ENCODE peak calls at places on chromosomes 4 and X, in ten cellular contexts. W is mesenchymal stem cell; Q is SK-N-SH; O is aorta; B is H9; K is CD4-positive, CD25-positive, alpha-beta regulatory T cell; A is adipocyte; P is sigmoid colon; M is thoracic aorta; E is astrocyte. Y is an unnamed sample.

GRCh38 chr4:25146076-25146475 is 14.2 kb downstream of the SEPSECS start:
- DNase-seq in W (no peak), Q (no peak), O (no peak), B (no peak), K (no peak), A (no peak), P (no peak), M (no peak), E (no peak), Y (no peak)

GRCh38 chr4:119525005-119525749 is 103.4 kb downstream of the PDE5A start:
- DNase-seq in W (peak; percentile 92), Q (no peak), O (no peak), B (no peak), K (no peak), A (peak; percentile 75), P (no peak), M (no peak), E (peak; percentile 90), Y (no peak)

GRCh38 chrX:29652484-29652883 is 562.9 kb upstream of the MAGEB2 start:
- DNase-seq in W (peak; percentile 37), Q (no peak), O (no peak), B (no peak), K (no peak), A (peak; percentile 65), P (no peak), M (no peak), E (peak; percentile 86), Y (no peak)

GRCh38 chr4:3739577-3739976 is 26.6 kb upstream of the ADRA2C start:
- DNase-seq in W (no peak), Q (no peak), O (no peak), B (no peak), K (no peak), A (no peak), P (no peak), M (no peak), E (no peak), Y (no peak)

GRCh38 chr4:15719506-15719905 is 16.6 kb downstream of the BST1 start:
- DNase-seq in W (peak; percentile 85), Q (no peak), O (peak; percentile 48), B (no peak), K (no peak), A (no peak), P (no peak), M (no peak), E (no peak), Y (peak; percentile 55)

GRCh38 chr4:13918110-13918509 is 290.6 kb upstream of the BOD1L1 start:
- DNase-seq in W (peak; percentile 97), Q (no peak), O (peak; percentile 57), B (no peak), K (no peak), A (peak; percentile 92), P (peak; percentile 70), M (peak; percentile 7), E (peak; percentile 99), Y (no peak)

GRCh38 chrX:110992611-110993010 is 103.4 kb upstream of the PAK3 start:
- DNase-seq in W (peak; percentile 8), Q (peak; percentile 24), O (no peak), B (peak; percentile 67), K (peak; percentile 9), A (peak; percentile 36), P (no peak), M (no peak), E (no peak), Y (peak; percentile 19)

GRCh38 chr4:56976283-56976877 is 1.0 kb downstream of the NOA1 start:
- DNase-seq in W (peak; percentile 35), Q (no peak), O (peak; percentile 51), B (no peak), K (no peak), A (peak; percentile 50), P (no peak), M (no peak), E (no peak), Y (no peak)

GRCh38 chrX:13373807-13374187 is 53.9 kb upstream of the ATXN3L start:
- DNase-seq in W (peak; percentile 58), Q (no peak), O (no peak), B (no peak), K (no peak), A (peak; percentile 82), P (no peak), M (no peak), E (peak; percentile 89), Y (no peak)

GRCh38 chr4:37389967-37390580 is 145.5 kb downstream of the NWD2 start:
- DNase-seq in W (peak; percentile 54), Q (peak; percentile 16), O (no peak), B (no peak), K (peak; percentile 3), A (peak; percentile 68), P (no peak), M (no peak), E (peak; percentile 12), Y (peak; percentile 64)

GRCh38 chrX:12013220-12013619 is 125.1 kb upstream of the FRMPD4 start:
- DNase-seq in W (peak; percentile 59), Q (no peak), O (no peak), B (no peak), K (no peak), A (peak; percentile 10), P (no peak), M (no peak), E (peak; percentile 72), Y (no peak)

GRCh38 chr4:20676773-20677172 is 23.5 kb upstream of the PACRGL start:
- DNase-seq in W (no peak), Q (no peak), O (no peak), B (no peak), K (no peak), A (no peak), P (no peak), M (no peak), E (no peak), Y (no peak)

DNA sequence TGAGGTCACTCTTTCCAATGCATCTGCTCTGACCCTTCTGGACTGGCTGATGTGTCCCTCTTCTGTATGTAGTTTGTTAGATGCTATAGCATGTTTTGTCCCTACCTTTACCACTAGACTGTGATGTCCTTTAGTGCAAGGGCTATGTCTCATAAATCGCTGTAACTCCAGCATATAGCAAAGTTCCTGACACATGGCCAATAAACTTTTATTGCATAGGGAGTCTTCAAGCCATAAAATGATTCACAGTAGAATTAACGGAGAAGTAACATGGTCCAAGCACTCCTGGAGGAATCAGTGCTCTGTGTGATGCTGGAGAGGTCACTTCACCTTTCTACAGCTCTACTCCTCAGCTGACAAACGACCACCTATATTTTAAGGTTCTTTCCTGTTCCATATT is 872.4 kb upstream of the SLIT2 start:
- DNase-seq in W (no peak), Q (no peak), O (no peak), B (no peak), K (no peak), A (no peak), P (no peak), M (no peak), E (no peak), Y (no peak)
- H3K9me3 ChIP-seq in W (no peaks in the 10 kb centered on the region), Q (no peaks in the 10 kb centered on the region), O (no peaks in the 10 kb centered on the region), B (no peaks in the 10 kb centered on the region), K (peaks cover 5% of the 10 kb centered on the region), A (no peaks in the 10 kb centered on the region), P (no peaks in the 10 kb centered on the region), M (no peaks in the 10 kb centered on the region), E (no peaks in the 10 kb centered on the region), Y (no peaks in the 10 kb centered on the region)

GRCh38 chrX:97045470-97045869 is 161.8 kb downstream of the RPA4 start:
- DNase-seq in W (no peak), Q (no peak), O (no peak), B (no peak), K (no peak), A (no peak), P (no peak), M (no peak), E (no peak), Y (no peak)
- H3K9me3 ChIP-seq in W (no peaks in the 10 kb centered on the region), Q (no peaks in the 10 kb centered on the region), O (no peaks in the 10 kb centered on the region), B (no peaks in the 10 kb centered on the region), K (no peaks in the 10 kb centered on the region), A (no peaks in the 10 kb centered on the region), P (no peaks in the 10 kb centered on the region), M (no peaks in the 10 kb centered on the region), E (no peaks in the 10 kb centered on the region), Y (no peaks in the 10 kb centered on the region)

DNA sequence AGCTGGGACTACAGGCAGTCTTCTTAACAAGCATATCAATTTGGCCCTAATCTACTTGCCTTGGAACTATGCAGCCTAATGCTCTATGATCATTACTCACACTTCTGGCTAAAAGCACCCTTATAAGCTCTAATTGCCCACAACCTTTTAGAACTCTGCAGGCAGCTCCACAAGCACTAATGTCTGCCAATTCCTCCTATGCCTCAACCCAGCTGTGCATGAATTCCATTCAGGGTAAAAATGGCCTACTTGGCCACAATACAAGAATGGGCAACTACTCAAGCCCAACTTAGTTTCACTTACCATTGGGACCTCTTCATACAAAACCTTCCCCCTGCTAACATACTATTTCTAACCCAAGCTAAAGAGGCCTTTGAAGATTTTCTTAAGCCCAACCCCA is 51.7 kb downstream of the ZNF718 start:
- DNase-seq in W (no peak), Q (no peak), O (no peak), B (no peak), K (no peak), A (no peak), P (no peak), M (no peak), E (no peak), Y (no peak)
- H3K9me3 ChIP-seq in W (peaks cover 99% of the 10 kb centered on the region), Q (peaks cover 3% of the 10 kb centered on the region), O (peaks cover 26% of the 10 kb centered on the region), B (peaks cover 25% of the 10 kb centered on the region), K (peaks cover 100% of the 10 kb centered on the region), A (peaks cover 100% of the 10 kb centered on the region), P (peaks cover 41% of the 10 kb centered on the region), M (peaks cover 87% of the 10 kb centered on the region), E (peaks cover 6% of the 10 kb centered on the region), Y (peaks cover 62% of the 10 kb centered on the region)

GRCh38 chr4:159966741-159967140 is 863.9 kb downstream of the RAPGEF2 start:
- DNase-seq in W (no peak), Q (no peak), O (no peak), B (no peak), K (no peak), A (no peak), P (no peak), M (no peak), E (no peak), Y (no peak)
- H3K9me3 ChIP-seq in W (no peaks in the 10 kb centered on the region), Q (no peaks in the 10 kb centered on the region), O (no peaks in the 10 kb centered on the region), B (peaks cover 5% of the 10 kb centered on the region), K (no peaks in the 10 kb centered on the region), A (no peaks in the 10 kb centered on the region), P (no peaks in the 10 kb centered on the region), M (no peaks in the 10 kb centered on the region), E (no peaks in the 10 kb centered on the region), Y (no peaks in the 10 kb centered on the region)

DNA sequence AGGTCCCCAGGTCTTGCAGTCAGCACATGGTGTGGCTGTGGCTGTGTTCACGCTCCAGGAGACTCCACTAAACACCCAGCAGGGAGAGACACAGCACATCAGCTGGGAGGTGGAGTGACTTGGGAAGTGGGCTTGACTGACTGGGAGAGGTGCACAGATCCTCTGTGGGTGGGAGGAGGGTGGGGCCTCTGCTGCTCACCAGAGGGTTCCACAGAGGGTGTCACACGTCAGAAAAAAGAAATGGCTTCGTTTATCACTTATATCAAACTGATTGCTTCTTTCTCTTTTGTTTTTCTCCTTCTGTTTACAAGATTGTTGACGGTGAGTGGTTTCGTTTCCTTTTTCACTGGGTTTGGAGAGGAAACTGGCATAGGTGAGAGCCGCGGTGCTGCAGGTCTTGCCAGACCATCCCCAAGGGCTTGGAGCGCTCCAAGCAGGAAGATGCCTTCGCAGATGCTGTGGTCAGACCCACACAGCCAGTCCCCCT is 24.8 kb upstream of the FAM193A start:
- DNase-seq in W (no peak), Q (no peak), O (no peak), B (no peak), K (no peak), A (no peak), P (no peak), M (no peak), E (no peak), Y (no peak)
- H3K9me3 ChIP-seq in W (no peaks in the 10 kb centered on the region), Q (no peaks in the 10 kb centered on the region), O (no peaks in the 10 kb centered on the region), B (no peaks in the 10 kb centered on the region), K (no peaks in the 10 kb centered on the region), A (no peaks in the 10 kb centered on the region), P (no peaks in the 10 kb centered on the region), M (no peaks in the 10 kb centered on the region), E (no peaks in the 10 kb centered on the region), Y (no peaks in the 10 kb centered on the region)

Y was measured in A673.